ENCODE peak calls at places on chromosomes 4 and X, in five cellular contexts. G, U, W, X and I are unnamed samples.

GRCh38 chrX:63418211-63418610 is 67.1 kb upstream of the SPIN4 start:
- DNase-seq in G (no peak), U (no peak), W (no peak), X (no peak), I (no peak)

GRCh38 chr4:81421346-81422218 is 50.1 kb downstream of the RASGEF1B start:
- DNase-seq in G (no peak), U (no peak), W (no peak), X (no peak), I (no peak)

GRCh38 chr4:69888336-69888735 is 28.4 kb upstream of the SULT1E1 start:
- DNase-seq in G (no peak), U (no peak), W (no peak), X (no peak), I (no peak)

GRCh38 chr4:109803924-109804571 is 2.2 kb upstream of the CFI start:
- DNase-seq in G (no peak), U (peak), W (no peak), X (no peak), I (no peak)

GRCh38 chr4:115360441-115360840 is 247.0 kb upstream of the NDST4 start:
- DNase-seq in G (no peak), U (no peak), W (no peak), X (no peak), I (no peak)

GRCh38 chr4:86033171-86033570 is 326.7 kb downstream of the MAPK10 start:
- DNase-seq in G (peak), U (peak), W (no peak), X (peak), I (peak)

GRCh38 chrX:16290997-16291396 is 123.7 kb downstream of the MAGEB17 start:
- DNase-seq in G (no peak), U (no peak), W (no peak), X (no peak), I (no peak)

GRCh38 chr4:185278716-185279115 is 69.3 kb downstream of the SNX25 start:
- DNase-seq in G (no peak), U (no peak), W (no peak), X (no peak), I (no peak)

GRCh38 chr4:176193898-176194297 is 1.5 kb downstream of the SPATA4 start:
- DNase-seq in G (no peak), U (no peak), W (no peak), X (no peak), I (no peak)